ENCODE peak calls at places on chromosomes 5 and 9, in nine cellular contexts. K, B, T, S, W, Y, A, O and M are unnamed samples.

GRCh38 chr9:14095272-14095671 is 218.7 kb downstream of the NFIB start:
- DNase-seq in B (no peak), Y (no peak), K (no peak), T (no peak), W (no peak), O (no peak), A (no peak), S (no peak), M (no peak)

GRCh38 chr5:28648108-28648507 is 1609.7 kb upstream of the CDH9 start:
- DNase-seq in O (no peak), S (no peak), Y (no peak), B (no peak), T (peak), W (peak), K (no peak), A (no peak), M (no peak)

GRCh38 chr5:147234098-147234824 is 565 bp upstream of the STK32A start:
- DNase-seq in O (no peak), B (no peak), A (no peak), S (no peak), W (no peak), K (no peak), Y (no peak), T (no peak), M (no peak)

GRCh38 chr9:131727184-131727785 is 12.6 kb downstream of the RAPGEF1 start:
- DNase-seq in B (no peak), Y (no peak), A (no peak), O (no peak), T (peak), K (no peak), W (no peak), S (no peak), M (no peak)

GRCh38 chr9:133976888-133977287 is 15.2 kb downstream of the VAV2 start:
- DNase-seq in O (no peak), S (no peak), T (no peak), W (no peak), A (no peak), B (peak), K (no peak), Y (no peak), M (no peak)

GRCh38 chr5:1641560-1642166 is 117.9 kb upstream of the LPCAT1 start:
- DNase-seq in B (peak), S (peak), Y (peak), W (peak), K (peak), A (peak), T (peak), O (peak), M (peak)

GRCh38 chr9:99588299-99588698 is 233.4 kb upstream of the NR4A3 start:
- DNase-seq in S (no peak), B (no peak), A (no peak), W (no peak), T (no peak), O (no peak), K (no peak), Y (no peak), M (no peak)

GRCh38 chr9:121833061-121833460 is 181.6 kb downstream of the DAB2IP start:
- DNase-seq in K (no peak), A (no peak), O (no peak), Y (no peak), B (no peak), S (no peak), T (no peak), W (no peak), M (no peak)

GRCh38 chr5:103657301-103657700 is 94.7 kb upstream of the NUDT12 start:
- DNase-seq in W (no peak), O (no peak), B (no peak), Y (no peak), K (no peak), T (no peak), A (no peak), S (no peak), M (no peak)

GRCh38 chr5:66807743-66808142 is 211.6 kb downstream of the MAST4 start:
- DNase-seq in Y (no peak), B (no peak), T (peak), W (peak), S (no peak), O (no peak), A (no peak), K (no peak), M (peak)

GRCh38 chr5:378301-378891 is 56.9 kb downstream of the AHRR start:
- DNase-seq in W (no peak), A (no peak), O (no peak), B (no peak), K (no peak), T (no peak), Y (no peak), S (peak), M (no peak)

GRCh38 chr5:34924462-34924765 is 4.9 kb upstream of the DNAJC21 start:
- DNase-seq in B (no peak), O (no peak), A (no peak), T (no peak), Y (no peak), S (no peak), W (no peak), K (no peak), M (no peak)